ENCODE peak calls at places on chromosomes 11 and 22, in five cellular contexts. R is fibroblast of lung; Q is stimulated activated naive CD4-positive, alpha-beta T cell; V is neural progenitor cell; A is HTR-8/SVneo. X is an unnamed sample.

GRCh38 chr22:24125942-24126341 is 55.3 kb upstream of the SUSD2 start:
- DNase-seq in Q (no peak), R (no peak), V (no peak), A (no peak), X (no peak)

GRCh38 chr11:77455740-77456139 is 18.2 kb downstream of the PAK1 start:
- DNase-seq in R (no peak), V (no peak), Q (no peak), A (no peak), X (no peak)

GRCh38 chr11:80197155-80197554 is 756.3 kb upstream of the TENM4 start:
- DNase-seq in A (no peak), R (no peak), Q (no peak), V (no peak), X (no peak)

GRCh38 chr11:11916981-11917399 is 75.2 kb downstream of the USP47 start:
- DNase-seq in V (peak), A (peak), R (peak), Q (no peak), X (peak)

GRCh38 chr11:107293677-107294344 is 163.8 kb downstream of the CWF19L2 start:
- DNase-seq in V (peak), R (peak), A (no peak), Q (no peak), X (no peak)

GRCh38 chr22:36359172-36359973 is 28.4 kb downstream of the MYH9 start:
- DNase-seq in A (no peak), Q (no peak), R (no peak), V (no peak), X (no peak)

GRCh38 chr11:75287579-75287978 is 47.0 kb downstream of the TPBGL start:
- DNase-seq in V (no peak), R (no peak), A (no peak), Q (no peak), X (no peak)

GRCh38 chr11:9118277-9118676 is 26.9 kb upstream of the SCUBE2 start:
- DNase-seq in A (no peak), R (peak), V (no peak), Q (no peak), X (no peak)

GRCh38 chr11:92929168-92930053 is 40.0 kb upstream of the MTNR1B start:
- DNase-seq in R (peak), A (no peak), Q (no peak), V (no peak), X (no peak)

GRCh38 chr22:36738416-36739020 is 35.0 kb upstream of the CACNG2 start:
- DNase-seq in V (no peak), Q (no peak), A (no peak), R (no peak), X (no peak)

GRCh38 chr11:30499940-30500339 is 86.2 kb downstream of the MPPED2 start:
- DNase-seq in R (no peak), Q (no peak), V (no peak), A (no peak), X (no peak)

GRCh38 chr11:118620529-118621070 is 13.2 kb downstream of the PHLDB1 start:
- DNase-seq in R (peak), Q (no peak), V (no peak), A (no peak), X (peak)

GRCh38 chr11:134207538-134208239 is 16.1 kb downstream of the NCAPD3 start:
- DNase-seq in V (peak), R (no peak), Q (peak), A (no peak), X (peak)

GRCh38 chr22:44366372-44367310 is 53.9 kb upstream of the SHISAL1 start:
- DNase-seq in R (no peak), A (no peak), V (no peak), Q (no peak), X (no peak)

GRCh38 chr22:44100411-44100810 is 76.3 kb downstream of the PARVB start:
- DNase-seq in V (no peak), A (no peak), R (no peak), Q (no peak), X (no peak)

GRCh38 chr11:59174664-59175033 is 2.7 kb downstream of the DTX4 start:
- DNase-seq in Q (no peak), R (peak), V (no peak), A (no peak), X (peak)

GRCh38 chr11:119726150-119726553 is 2.8 kb downstream of the NECTIN1 start:
- DNase-seq in R (no peak), V (peak), A (no peak), Q (no peak), X (no peak)

GRCh38 chr11:19382131-19382611 is 141.4 kb upstream of the E2F8 start:
- DNase-seq in V (peak), Q (no peak), R (no peak), A (no peak), X (no peak)

GRCh38 chr22:20238567-20239062 is 29.5 kb downstream of the RTN4R start:
- DNase-seq in A (peak), V (peak), Q (peak), R (no peak), X (peak)

GRCh38 chr22:20786536-20786979 is 12.6 kb downstream of the SERPIND1 start:
- DNase-seq in A (no peak), V (no peak), Q (no peak), R (no peak), X (no peak)

GRCh38 chr22:36136475-36136874 is 24.1 kb downstream of the APOL3 start:
- DNase-seq in A (no peak), V (no peak), R (peak), Q (no peak), X (peak)

GRCh38 chr11:45042560-45042959 is 91.9 kb upstream of the TP53I11 start:
- DNase-seq in V (no peak), Q (no peak), A (no peak), R (no peak), X (peak)

GRCh38 chr11:102528618-102529017 is 1.9 kb downstream of the MMP7 start:
- DNase-seq in Q (no peak), V (no peak), A (no peak), R (peak), X (no peak)

GRCh38 chr11:78860720-78861422 is 286.2 kb upstream of the NARS2 start:
- DNase-seq in A (no peak), Q (no peak), V (peak), R (no peak), X (peak)

GRCh38 chr11:32884770-32885384 is 7.7 kb upstream of the QSER1 start:
- DNase-seq in R (peak), A (no peak), V (no peak), Q (no peak), X (peak)

GRCh38 chr11:47467372-47467771 is 18.4 kb upstream of the RAPSN start:
- DNase-seq in R (no peak), Q (no peak), A (no peak), V (no peak), X (no peak)

GRCh38 chr11:35387341-35387982 is 31.9 kb downstream of the SLC1A2 start:
- DNase-seq in V (no peak), R (peak), A (no peak), Q (no peak), X (peak)

GRCh38 chr22:24101966-24102365 is 79.3 kb upstream of the SUSD2 start:
- DNase-seq in R (no peak), A (no peak), V (no peak), Q (no peak), X (no peak)

GRCh38 chr11:76814414-76814813 is 31.3 kb downstream of the TSKU start:
- DNase-seq in R (no peak), A (no peak), Q (no peak), V (no peak), X (no peak)